ENCODE peak calls at places on chromosomes 7 and 10, in five cellular contexts. F, O, G, A and K are unnamed samples.

GRCh38 chr7:100685631-100686145 is 8.4 kb downstream of the GIGYF1 start:
- DNase-seq in A (no peak), F (no peak), G (no peak), O (no peak), K (no peak)

GRCh38 chr7:79810945-79811344 is 323.7 kb upstream of the GNAI1 start:
- DNase-seq in G (no peak), F (no peak), A (no peak), O (no peak), K (no peak)

GRCh38 chr7:99128076-99128950 is 15.6 kb downstream of the SMURF1 start:
- DNase-seq in F (no peak), A (no peak), O (no peak), G (no peak), K (no peak)

GRCh38 chr7:99331002-99331401 is 5.3 kb downstream of the ARPC1A start:
- DNase-seq in A (no peak), O (no peak), G (no peak), F (no peak), K (no peak)

GRCh38 chr7:132097550-132098134 is 478.6 kb downstream of the PLXNA4 start:
- DNase-seq in A (no peak), G (no peak), F (no peak), O (no peak), K (no peak)

GRCh38 chr7:36346260-36346831 is 43.3 kb upstream of the ANLN start:
- DNase-seq in O (no peak), A (no peak), F (no peak), G (no peak), K (no peak)

GRCh38 chr7:151213826-151214225 is 3.5 kb upstream of the H2BK1 start:
- DNase-seq in F (no peak), G (no peak), A (no peak), O (no peak), K (no peak)

GRCh38 chr7:725223-726005 is 1.1 kb upstream of the DNAAF5 start:
- DNase-seq in O (no peak), A (peak; percentile 8), F (peak; percentile 62), G (no peak), K (no peak)

GRCh38 chr10:16195178-16195769 is 241.5 kb upstream of the PTER start:
- DNase-seq in O (no peak), F (peak; percentile 58), G (no peak), A (no peak), K (no peak)